ENCODE peak calls at places on chromosomes 2 and 18, in seven cellular contexts. O is right lobe of liver; W is tibial artery; S is psoas muscle; U is testis; Z is HCT116; M is CD8-positive, alpha-beta T cell. Y is an unnamed sample.

GRCh38 chr2:161122772-161123530 is 37.3 kb upstream of the TANK start:
- DNase-seq in U (peak; percentile 77), S (no peak), O (no peak), M (no peak), Z (peak; percentile 81), W (peak; percentile 58), Y (peak; percentile 62)

GRCh38 chr18:79684283-79684631 is 4.7 kb downstream of the CTDP1 start:
- DNase-seq in O (no peak), M (peak; percentile 65), U (no peak), S (no peak), W (no peak), Z (no peak), Y (no peak)

GRCh38 chr2:162317058-162317742 is 1.3 kb downstream of the IFIH1 start:
- DNase-seq in Z (no peak), W (no peak), O (no peak), M (no peak), U (no peak), S (no peak), Y (no peak)

GRCh38 chr18:74282359-74283254 is 9.2 kb downstream of the CYB5A start:
- DNase-seq in S (no peak), Z (no peak), O (no peak), W (no peak), U (no peak), M (no peak), Y (no peak)

GRCh38 chr2:39870871-39871270 is 91.8 kb upstream of the THUMPD2 start:
- DNase-seq in U (no peak), W (no peak), Z (no peak), S (no peak), M (no peak), O (no peak), Y (no peak)

GRCh38 chr2:230097424-230097823 is 28.7 kb upstream of the SLC16A14 start:
- DNase-seq in U (no peak), O (no peak), M (no peak), Z (no peak), S (no peak), W (no peak), Y (no peak)

GRCh38 chr2:39913648-39914456 is 134.8 kb upstream of the THUMPD2 start:
- DNase-seq in W (no peak), U (no peak), M (no peak), Z (peak; percentile 59), S (no peak), O (no peak), Y (no peak)

GRCh38 chr18:13164406-13164805 is 54.2 kb upstream of the LDLRAD4 start:
- DNase-seq in S (no peak), Z (no peak), O (no peak), M (no peak), W (no peak), U (no peak), Y (no peak)

GRCh38 chr18:74454279-74454741 is 2.8 kb downstream of the DIPK1C start:
- DNase-seq in W (no peak), M (no peak), O (no peak), U (no peak), Z (no peak), S (no peak), Y (no peak)

GRCh38 chr2:47506436-47506835 is 103.5 kb downstream of the MSH2 start:
- DNase-seq in U (no peak), S (no peak), Z (no peak), O (no peak), W (no peak), M (no peak), Y (no peak)

GRCh38 chr2:119005565-119005964 is 63.6 kb downstream of the MARCO start:
- DNase-seq in O (no peak), M (no peak), Z (no peak), W (no peak), S (no peak), U (peak; percentile 4), Y (no peak)

GRCh38 chr2:119006441-119006840 is 64.4 kb downstream of the MARCO start:
- DNase-seq in S (no peak), O (no peak), M (no peak), U (no peak), W (no peak), Z (no peak), Y (no peak)

GRCh38 chr2:119010336-119010735 is 68.3 kb downstream of the MARCO start:
- DNase-seq in Z (no peak), O (no peak), U (no peak), S (no peak), M (no peak), W (no peak), Y (no peak)

GRCh38 chr2:119009110-119009509 is 67.1 kb downstream of the MARCO start:
- DNase-seq in W (no peak), M (no peak), O (no peak), Z (no peak), S (no peak), U (no peak), Y (no peak)

GRCh38 chr2:119008108-119008507 is 66.1 kb downstream of the MARCO start:
- DNase-seq in W (no peak), Z (peak; percentile 37), M (no peak), S (no peak), U (no peak), O (no peak), Y (no peak)
- TF ChIP-seq CTCF in W (no peak), Z (peak; percentile 30), M (no peak), S (no peak), U (no peak), O (no peak), Y (peak; percentile 38)

DNA sequence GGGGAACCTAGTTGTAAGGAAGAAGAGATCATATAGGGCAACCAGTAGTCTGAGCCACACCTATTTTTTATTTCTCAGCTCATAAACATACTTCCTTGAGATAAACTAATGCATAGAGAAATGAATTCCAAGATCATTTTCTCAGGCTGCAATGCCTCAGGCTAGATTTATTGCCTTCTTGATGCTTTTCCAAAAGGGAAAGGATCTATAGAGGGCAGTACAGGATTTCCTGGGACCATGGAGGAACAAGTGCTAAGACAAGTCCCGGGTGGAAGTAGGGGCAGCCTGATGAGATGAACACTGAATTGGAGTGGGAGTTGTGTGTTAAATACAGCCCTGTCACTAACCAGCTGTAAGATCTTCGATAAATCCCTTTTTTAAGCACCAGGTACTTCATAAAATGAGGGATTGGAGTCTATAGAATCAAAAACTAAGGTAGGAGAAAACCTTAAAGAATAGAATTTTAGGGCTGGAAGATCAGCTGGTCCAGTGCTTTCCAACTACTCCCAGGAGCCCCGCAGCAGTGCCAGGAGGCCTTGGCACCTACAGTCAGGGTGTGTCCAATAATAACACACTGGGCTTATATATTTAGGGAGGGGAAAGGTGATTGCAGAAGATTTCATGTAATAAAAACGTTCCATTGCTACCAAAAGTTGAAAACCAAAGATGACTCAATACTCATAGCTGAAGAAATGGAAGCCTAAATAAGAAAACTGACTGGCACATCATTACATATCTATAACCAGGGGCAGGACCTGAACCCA is 58.1 kb downstream of the SERTAD2 start:
- DNase-seq in S (no peak), U (no peak), Z (peak; percentile 27), O (no peak), W (no peak), M (no peak), Y (no peak)
- TF ChIP-seq CTCF in S (peak; percentile 13), U (no peak), Z (peak; percentile 40), O (peak; percentile 15), W (peak; percentile 14), M (no peak), Y (no peak)

GRCh38 chr2:127874378-127875271 is 11.1 kb downstream of the AMMECR1L start:
- DNase-seq in U (no peak), Z (no peak), S (no peak), O (no peak), W (no peak), M (no peak), Y (no peak)
- TF ChIP-seq CTCF in U (no peak), Z (no peak), S (no peak), O (no peak), W (no peak), M (no peak), Y (no peak)

GRCh38 chr18:32683044-32683443 is 89.8 kb downstream of the KLHL14 start:
- DNase-seq in S (no peak), U (no peak), W (no peak), Z (no peak), M (no peak), O (no peak), Y (no peak)
- TF ChIP-seq CTCF in S (no peak), U (no peak), W (no peak), Z (no peak), M (no peak), O (no peak), Y (no peak)

Y was measured in CD14-positive monocyte.